ENCODE peak calls at places on chromosomes 3 and 15, in five cellular contexts. I is gastrocnemius medialis, J is AG04450, L is right atrium auricular region, F is T-helper 17 cell. U is an unnamed sample.

GRCh38 chr3:156575661-156576450 is 20.9 kb upstream of the SSR3 start:
- DNase-seq in I (no peak), J (no peak), L (no peak), F (no peak), U (no peak)

GRCh38 chr3:193997228-193998192 is 138.4 kb upstream of the HES1 start:
- DNase-seq in I (peak; percentile 84), J (no peak), L (no peak), F (no peak), U (peak; percentile 36)

GRCh38 chr3:32045091-32045964 is 61.1 kb upstream of the GPD1L start:
- DNase-seq in I (peak; percentile 78), J (peak; percentile 78), L (no peak), F (no peak), U (peak; percentile 74)

GRCh38 chr15:28876845-28877185 is 9.0 kb upstream of the APBA2 start:
- DNase-seq in I (no peak), J (no peak), L (no peak), F (no peak), U (no peak)

GRCh38 chr15:67126551-67127333 is 61.3 kb downstream of the SMAD3 start:
- DNase-seq in I (no peak), J (no peak), L (no peak), F (no peak), U (no peak)

GRCh38 chr3:16449369-16449768 is 64.1 kb downstream of the RFTN1 start:
- DNase-seq in I (no peak), J (no peak), L (no peak), F (no peak), U (no peak)

GRCh38 chr3:159216295-159216694 is 414.4 kb downstream of the MFSD1 start:
- DNase-seq in I (no peak), J (no peak), L (no peak), F (no peak), U (no peak)

GRCh38 chr3:49025793-49026520 is 3.2 kb downstream of the IMPDH2 start:
- DNase-seq in I (no peak), J (no peak), L (no peak), F (no peak), U (no peak)

GRCh38 chr3:65331730-65332129 is 643.9 kb upstream of the ADAMTS9 start:
- DNase-seq in I (no peak), J (no peak), L (no peak), F (no peak), U (no peak)

GRCh38 chr15:91652610-91653207 is 200.8 kb upstream of the SLCO3A1 start:
- DNase-seq in I (no peak), J (no peak), L (no peak), F (no peak), U (no peak)

GRCh38 chr3:126569390-126569975 is 10.8 kb upstream of the C3orf22 start:
- DNase-seq in I (no peak), J (no peak), L (no peak), F (no peak), U (no peak)

GRCh38 chr3:149621218-149622005 is 36.4 kb downstream of the WWTR1 start:
- DNase-seq in I (no peak), J (peak; percentile 71), L (no peak), F (no peak), U (peak; percentile 97)

GRCh38 chr15:77575203-77575934 is 57.3 kb downstream of the LINGO1 start:
- DNase-seq in I (no peak), J (no peak), L (no peak), F (no peak), U (no peak)

GRCh38 chr3:4476507-4476906 is 9.4 kb upstream of the SUMF1 start:
- DNase-seq in I (no peak), J (no peak), L (no peak), F (no peak), U (peak; percentile 2)

GRCh38 chr3:113985526-113985925 is 37.7 kb downstream of the ZDHHC23 start:
- DNase-seq in I (no peak), J (no peak), L (no peak), F (no peak), U (no peak)

GRCh38 chr15:78432664-78433063 is 5.4 kb upstream of the IREB2 start:
- DNase-seq in I (no peak), J (no peak), L (no peak), F (no peak), U (no peak)

GRCh38 chr15:84022516-84022915 is 213.1 kb upstream of the GOLGA6L4 start:
- DNase-seq in I (no peak), J (no peak), L (no peak), F (no peak), U (no peak)

GRCh38 chr3:108406063-108406660 is 104.2 kb downstream of the MYH15 start:
- DNase-seq in I (no peak), J (no peak), L (no peak), F (no peak), U (peak; percentile 55)

GRCh38 chr3:8560608-8561007 is 59.0 kb downstream of the LMCD1 start:
- DNase-seq in I (no peak), J (peak; percentile 65), L (peak; percentile 80), F (no peak), U (peak; percentile 91)

GRCh38 chr15:34973512-34973911 is 4.0 kb upstream of the AQR start:
- DNase-seq in I (no peak), J (no peak), L (no peak), F (no peak), U (no peak)

GRCh38 chr3:148709560-148710253 is 12.0 kb downstream of the AGTR1 start:
- DNase-seq in I (no peak), J (no peak), L (no peak), F (no peak), U (no peak)

GRCh38 chr15:83287541-83288027 is 3.1 kb upstream of the BNC1 start:
- DNase-seq in I (no peak), J (peak; percentile 86), L (no peak), F (no peak), U (peak; percentile 97)

GRCh38 chr15:66658057-66658456 is 44.0 kb upstream of the SMAD6 start:
- DNase-seq in I (no peak), J (no peak), L (no peak), F (no peak), U (no peak)

GRCh38 chr3:104796556-104796955 is 570.2 kb upstream of the ALCAM start:
- DNase-seq in I (no peak), J (peak; percentile 47), L (no peak), F (no peak), U (peak; percentile 62)

GRCh38 chr3:187773233-187773962 is 28.1 kb upstream of the BCL6 start:
- DNase-seq in I (no peak), J (no peak), L (no peak), F (no peak), U (no peak)

GRCh38 chr3:20462226-20462625 is 276.2 kb upstream of the SGO1 start:
- DNase-seq in I (no peak), J (no peak), L (no peak), F (no peak), U (no peak)

GRCh38 chr3:36653095-36653494 is 111.3 kb downstream of the DCLK3 start:
- DNase-seq in I (no peak), J (no peak), L (no peak), F (no peak), U (peak; percentile 56)

GRCh38 chr3:109882144-109882543 is 544.8 kb upstream of the DPPA4 start:
- DNase-seq in I (no peak), J (no peak), L (no peak), F (no peak), U (no peak)

GRCh38 chr3:171776839-171777607 is 33.3 kb downstream of the PLD1 start:
- DNase-seq in I (no peak), J (no peak), L (no peak), F (no peak), U (no peak)
- H3K9me3 ChIP-seq in I (no peaks in the 10 kb centered on the region), J (no peaks in the 10 kb centered on the region), L (no peaks in the 10 kb centered on the region), F (no peaks in the 10 kb centered on the region), U (no peaks in the 10 kb centered on the region)

GRCh38 chr3:124413393-124413792 is 316.9 kb upstream of the UMPS start:
- DNase-seq in I (no peak), J (no peak), L (no peak), F (no peak), U (no peak)
- H3K9me3 ChIP-seq in I (no peaks in the 10 kb centered on the region), J (no peaks in the 10 kb centered on the region), L (no peaks in the 10 kb centered on the region), F (no peaks in the 10 kb centered on the region), U (no peaks in the 10 kb centered on the region)

GRCh38 chr15:25244731-25245585 is 193.9 kb downstream of the UBE3A start:
- DNase-seq in I (peak; percentile 5), J (no peak), L (peak; percentile 34), F (no peak), U (no peak)
- H3K9me3 ChIP-seq in I (no peaks in the 10 kb centered on the region), J (peaks cover 99% of the 10 kb centered on the region), L (no peaks in the 10 kb centered on the region), F (no peaks in the 10 kb centered on the region), U (no peaks in the 10 kb centered on the region)

DNA sequence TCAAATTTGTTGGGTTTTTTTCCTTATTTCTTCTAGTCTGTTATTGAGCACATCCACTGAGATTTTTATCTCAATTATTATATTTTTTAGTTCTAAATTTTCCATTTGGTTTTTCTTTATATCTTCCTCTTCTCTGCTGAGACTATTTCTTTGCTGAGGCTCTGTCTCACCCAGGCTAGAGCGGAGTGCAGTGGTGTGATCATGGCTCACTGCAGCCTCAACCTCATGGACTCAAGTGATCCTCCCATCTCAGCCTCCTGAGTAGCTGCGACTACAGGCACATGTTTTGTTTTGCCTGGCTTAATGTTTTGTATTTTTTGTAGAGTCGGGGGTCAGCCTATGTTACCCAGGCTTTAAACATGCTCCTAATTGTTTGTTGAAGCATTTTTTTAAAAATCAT is 10.2 kb downstream of the CTDSPL start:
- DNase-seq in I (no peak), J (no peak), L (no peak), F (no peak), U (no peak)
- H3K9me3 ChIP-seq in I (no peaks in the 10 kb centered on the region), J (no peaks in the 10 kb centered on the region), L (no peaks in the 10 kb centered on the region), F (peaks cover 13% of the 10 kb centered on the region), U (no peaks in the 10 kb centered on the region)

GRCh38 chr15:25184356-25185155 is 229.8 kb downstream of the SNRPN start:
- DNase-seq in I (peak; percentile 4), J (no peak), L (no peak), F (no peak), U (no peak)
- H3K9me3 ChIP-seq in I (no peaks in the 10 kb centered on the region), J (peaks cover 94% of the 10 kb centered on the region), L (no peaks in the 10 kb centered on the region), F (no peaks in the 10 kb centered on the region), U (no peaks in the 10 kb centered on the region)

U was measured in fibroblast of lung.